ENCODE peak calls at places on chromosomes 16 and 17, in four cellular contexts. N, T, L and W are unnamed samples.

GRCh38 chr17:66860204-66860603 is 25.3 kb downstream of the CACNG5 start:
- DNase-seq in L (no peak), N (no peak), T (no peak), W (no peak)

GRCh38 chr16:22670551-22670970 is 143.4 kb upstream of the HS3ST2 start:
- DNase-seq in L (peak; percentile 86), N (peak; percentile 50), T (no peak), W (peak; percentile 64)

GRCh38 chr17:77555741-77556291 is 402.7 kb upstream of the TNRC6C start:
- DNase-seq in N (no peak), L (no peak), T (no peak), W (peak; percentile 92)

GRCh38 chr16:28012031-28012445 is 51.5 kb downstream of the GSG1L start:
- DNase-seq in T (no peak), L (no peak), N (no peak), W (no peak)

GRCh38 chr16:561413-561794 is 1.2 kb downstream of the PRR35 start:
- DNase-seq in N (no peak), T (no peak), L (no peak), W (no peak)

GRCh38 chr16:81451753-81452680 is 7.4 kb downstream of the CMIP start:
- DNase-seq in T (no peak), L (no peak), N (peak; percentile 99), W (no peak)

GRCh38 chr16:68605746-68606145 is 39.4 kb upstream of the CDH3 start:
- DNase-seq in L (no peak), N (no peak), T (no peak), W (no peak)

GRCh38 chr17:57086069-57086930 is 1.3 kb downstream of the AKAP1 start:
- DNase-seq in N (peak; percentile 88), L (peak; percentile 63), T (no peak), W (peak; percentile 68)

GRCh38 chr17:6355196-6355595 is 79.7 kb downstream of the AIPL1 start:
- DNase-seq in L (peak; percentile 22), T (no peak), N (no peak), W (no peak)

GRCh38 chr17:80720624-80721577 is 176.3 kb downstream of the RPTOR start:
- DNase-seq in L (no peak), T (no peak), N (no peak), W (no peak)

GRCh38 chr17:83155128-83156081 is 76.0 kb downstream of the METRNL start:
- DNase-seq in L (no peak), N (no peak), T (no peak), W (peak; percentile 70)

GRCh38 chr17:21549107-21549687 is 143.1 kb upstream of the KCNJ18 start:
- DNase-seq in T (no peak), N (no peak), L (no peak), W (no peak)

GRCh38 chr17:45172541-45173286 is 11.0 kb downstream of the HEXIM2 start:
- DNase-seq in N (peak; percentile 97), L (peak; percentile 70), T (no peak), W (peak; percentile 93)

GRCh38 chr17:45172232-45172540 is 10.5 kb downstream of the HEXIM2 start:
- DNase-seq in T (no peak), N (no peak), L (peak; percentile 72), W (no peak)

GRCh38 chr17:45171338-45172231 is 9.9 kb downstream of the HEXIM2 start:
- DNase-seq in N (peak; percentile 94), T (no peak), L (no peak), W (no peak)

GRCh38 chr17:45170280-45170975 is 8.8 kb downstream of the HEXIM2 start:
- DNase-seq in L (no peak), N (no peak), T (no peak), W (no peak)

DNA sequence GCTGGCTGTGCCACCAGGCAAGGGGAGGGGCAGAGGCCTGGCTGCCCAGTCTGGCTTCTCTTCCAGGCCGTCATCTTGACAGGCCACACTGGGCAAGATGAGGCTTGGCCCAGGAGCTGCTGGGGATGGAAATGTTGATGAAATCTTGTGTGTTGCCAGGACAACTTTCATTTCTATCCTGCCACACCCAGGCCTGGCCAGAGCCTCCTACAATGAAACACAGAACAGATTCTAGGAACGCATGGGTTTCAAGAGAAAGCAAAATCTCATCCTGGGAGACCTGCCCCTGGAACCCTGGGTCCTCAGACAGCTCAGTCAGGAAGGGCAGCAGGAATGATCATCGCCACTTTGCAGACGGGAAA is 9.3 kb downstream of the HEXIM2 start:
- DNase-seq in N (no peak), T (no peak), L (no peak), W (peak; percentile 54)
- TF ChIP-seq TCF12 in N (no peak), T (no peak), L (no peak), W (peak; percentile 23)

GRCh38 chr16:72840591-72841381 is 207.1 kb downstream of the ZFHX3 start:
- DNase-seq in T (no peak), N (no peak), L (no peak), W (no peak)
- TF ChIP-seq TCF12 in T (no peak), N (no peak), L (no peak), W (no peak)

DNA sequence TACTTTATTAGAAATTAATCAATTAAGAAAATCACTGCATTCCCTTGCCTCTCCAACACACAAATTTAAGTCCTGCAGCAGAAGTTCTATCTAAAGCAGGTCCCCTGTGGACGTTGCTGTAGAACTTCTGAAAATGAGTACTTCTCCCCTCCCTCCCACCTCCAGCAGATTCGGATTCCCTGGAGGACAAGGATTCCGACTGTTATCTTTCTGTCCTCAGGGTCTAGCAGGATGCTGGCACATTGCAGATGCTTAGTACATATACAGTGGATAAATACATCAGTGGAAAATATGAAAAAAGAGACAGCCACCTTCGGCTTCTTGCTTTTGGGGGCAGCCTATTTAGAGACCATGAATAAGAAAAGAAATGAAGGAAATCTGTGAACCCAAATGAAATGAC is 32.1 kb downstream of the NTN1 start:
- DNase-seq in N (no peak), L (no peak), T (no peak), W (no peak)
- TF ChIP-seq TCF12 in N (no peak), L (no peak), T (no peak), W (no peak)

DNA sequence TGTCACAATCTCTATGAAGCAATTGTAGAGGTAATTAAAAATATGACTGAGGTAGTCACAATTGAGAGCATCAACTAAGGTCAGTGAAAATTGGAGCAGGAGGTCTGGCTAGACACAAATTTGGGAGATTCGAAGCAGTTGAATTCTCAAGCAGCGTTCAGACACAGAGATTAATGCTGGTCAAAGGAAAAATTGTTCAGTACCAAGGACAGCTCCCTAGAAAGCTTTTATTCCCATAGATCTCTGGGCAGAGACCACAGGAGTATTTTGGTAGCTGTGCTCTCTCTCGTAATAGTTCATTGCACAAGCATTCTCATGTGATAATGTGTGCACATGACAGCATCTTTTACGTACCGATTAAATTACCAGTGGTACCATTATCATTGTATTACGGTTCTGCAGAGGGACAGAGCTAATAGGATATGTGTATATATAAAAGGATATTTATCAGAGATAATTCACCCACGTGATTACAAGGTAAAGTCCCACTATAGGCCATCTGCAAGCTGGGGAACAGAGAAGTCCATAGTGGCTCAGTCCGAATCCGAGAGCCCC is 387.5 kb upstream of the HSBP1 start:
- DNase-seq in L (no peak), T (no peak), N (peak; percentile 19), W (no peak)
- TF ChIP-seq TCF12 in L (no peak), T (no peak), N (no peak), W (no peak)

GRCh38 chr17:31595666-31596381 is 204.3 kb downstream of the RAB11FIP4 start:
- DNase-seq in N (no peak), L (no peak), T (no peak), W (no peak)

GRCh38 chr17:31595076-31595475 is 203.6 kb downstream of the RAB11FIP4 start:
- DNase-seq in L (no peak), N (no peak), T (no peak), W (no peak)

GRCh38 chr17:31598388-31598760 is 206.9 kb downstream of the RAB11FIP4 start:
- DNase-seq in L (no peak), N (no peak), T (no peak), W (no peak)

GRCh38 chr17:31597646-31598387 is 206.3 kb downstream of the RAB11FIP4 start:
- DNase-seq in N (no peak), T (no peak), L (no peak), W (no peak)

GRCh38 chr17:31596382-31597323 is 205.2 kb downstream of the RAB11FIP4 start:
- DNase-seq in L (no peak), N (peak; percentile 44), T (peak; percentile 70), W (no peak)
- TF ChIP-seq TCF12 in L (no peak), N (no peak), T (no peak), W (peak; percentile 94)

DNA sequence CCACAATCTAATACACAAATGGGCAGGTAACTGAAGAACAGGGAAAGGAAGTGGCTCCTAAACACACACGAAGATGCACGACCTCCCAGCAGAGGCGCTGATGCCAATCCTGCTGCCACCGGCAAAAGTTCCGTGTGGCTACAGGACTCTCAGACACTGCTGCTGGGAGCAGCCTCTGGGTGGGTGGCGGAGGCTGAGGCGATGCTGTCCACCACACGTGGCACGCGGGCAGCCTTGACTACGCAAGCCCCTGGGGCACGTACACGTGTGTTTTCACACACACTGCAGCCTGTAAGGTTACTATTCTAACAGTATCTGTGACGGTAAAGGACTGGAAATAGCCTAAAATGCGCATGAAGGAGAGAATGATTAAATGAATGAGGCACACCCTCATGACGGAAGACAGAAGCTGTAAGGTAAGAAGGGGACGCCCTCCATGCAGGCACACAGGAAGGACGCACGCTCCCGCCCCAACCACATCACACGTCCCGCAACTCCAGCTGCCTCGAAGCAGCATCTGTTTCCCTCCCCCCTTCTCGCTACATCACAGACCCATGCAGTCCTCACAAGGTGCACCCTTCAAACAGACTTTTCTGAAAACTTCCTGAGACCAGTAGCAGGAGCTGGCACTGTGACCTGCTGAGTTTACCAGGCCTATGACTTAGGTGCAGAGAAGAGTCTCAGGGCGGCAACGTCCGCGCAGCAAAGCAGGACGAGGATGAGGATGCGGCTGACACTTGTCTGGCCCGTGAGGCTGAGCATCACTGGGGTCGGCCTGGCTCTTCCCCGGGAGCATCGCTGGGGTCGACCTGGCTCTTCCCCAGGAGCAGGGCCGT is 28.7 kb upstream of the FASN start:
- DNase-seq in T (no peak), L (no peak), N (no peak), W (peak; percentile 26)
- TF ChIP-seq TCF12 in T (no peak), L (no peak), N (no peak), W (no peak)

DNA sequence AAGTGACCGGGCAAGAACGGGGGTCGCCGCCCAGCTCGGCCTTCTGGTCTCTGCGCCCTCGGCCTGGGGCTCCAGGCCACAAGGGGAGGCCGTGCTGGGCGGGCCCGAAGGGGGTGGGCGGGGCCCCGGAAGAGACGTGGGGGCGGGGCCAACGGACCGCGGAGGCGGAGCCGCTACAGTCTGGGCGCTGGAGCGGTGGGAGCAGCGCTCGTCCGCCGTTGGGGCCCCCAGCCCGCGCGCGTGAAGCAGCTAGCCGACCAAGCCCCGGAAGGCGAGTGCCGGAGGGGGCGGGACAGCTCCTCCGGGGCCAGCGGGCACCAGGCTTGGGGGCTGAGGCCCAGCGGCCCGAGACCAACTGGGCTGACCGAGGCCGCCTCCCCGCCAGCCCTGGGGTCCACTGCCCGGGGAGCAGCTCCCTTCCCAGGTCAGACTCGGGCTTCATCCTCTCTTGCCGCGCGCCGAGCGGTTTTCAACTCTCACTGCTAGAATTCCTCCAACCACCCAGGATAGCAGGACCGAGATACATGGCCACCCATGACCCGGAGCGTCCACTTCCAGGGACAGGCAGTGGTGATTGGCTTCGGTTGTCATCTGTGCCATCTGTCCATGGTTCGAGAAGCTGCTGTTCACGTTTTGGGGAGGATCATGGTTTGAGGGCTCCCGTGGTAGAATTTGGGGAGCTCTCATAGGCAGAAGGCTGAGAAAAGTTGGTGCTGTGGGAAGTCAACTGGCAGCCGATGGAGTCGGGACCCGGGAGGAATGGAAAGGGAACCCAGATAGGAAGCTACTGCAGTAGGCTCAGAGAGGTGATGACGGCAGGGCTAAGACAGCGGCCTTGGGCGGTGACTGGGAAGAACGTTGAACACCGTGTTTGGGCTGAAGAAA is 44.6 kb upstream of the LCMT1 start:
- DNase-seq in T (no peak), N (peak; percentile 44), L (peak; percentile 89), W (peak; percentile 98)
- TF ChIP-seq TCF12 in T (no peak), N (no peak), L (no peak), W (no peak)